ENCODE peak calls at places on chromosomes 16 and 17, in nine cellular contexts. One of them, this sample, is unnamed. For H3K4me1, the result is how much of the 10 kb centered on the place peaks cover.

GRCh38 chr17:7886227-7887037 is 2.2 kb upstream of the CHD3 start:
- DNase-seq in A549: peak
- DNase-seq in testis: peak
- DNase-seq in PC-3: peak
- DNase-seq in psoas muscle: no peak
- DNase-seq in effector memory CD4-positive, alpha-beta T cell: peak
- DNase-seq in H9: peak
- DNase-seq in CD8-positive, alpha-beta memory T cell: peak
- DNase-seq in small intestine: peak
- DNase-seq in this sample: peak

GRCh38 chr17:21170829-21171228 is 43.1 kb downstream of the TMEM11 start:
- DNase-seq in A549: no peak
- DNase-seq in testis: peak
- DNase-seq in PC-3: no peak
- DNase-seq in psoas muscle: no peak
- DNase-seq in effector memory CD4-positive, alpha-beta T cell: no peak
- DNase-seq in H9: no peak
- DNase-seq in CD8-positive, alpha-beta memory T cell: no peak
- DNase-seq in small intestine: no peak
- DNase-seq in this sample: no peak

GRCh38 chr17:2347805-2348685 is 10.7 kb downstream of the SGSM2 start:
- DNase-seq in A549: peak
- DNase-seq in testis: no peak
- DNase-seq in PC-3: peak
- DNase-seq in psoas muscle: peak
- DNase-seq in effector memory CD4-positive, alpha-beta T cell: no peak
- DNase-seq in H9: peak
- DNase-seq in CD8-positive, alpha-beta memory T cell: no peak
- DNase-seq in small intestine: peak
- DNase-seq in this sample: peak

GRCh38 chr17:44187131-44187899 is 543 bp downstream of the TMUB2 start:
- DNase-seq in A549: no peak
- DNase-seq in testis: no peak
- DNase-seq in PC-3: no peak
- DNase-seq in psoas muscle: no peak
- DNase-seq in effector memory CD4-positive, alpha-beta T cell: peak
- DNase-seq in H9: no peak
- DNase-seq in CD8-positive, alpha-beta memory T cell: no peak
- DNase-seq in small intestine: peak
- DNase-seq in this sample: no peak

GRCh38 chr16:4288148-4288921 is 15.5 kb upstream of the TFAP4 start:
- DNase-seq in A549: peak
- DNase-seq in testis: peak
- DNase-seq in PC-3: peak
- DNase-seq in psoas muscle: peak
- DNase-seq in effector memory CD4-positive, alpha-beta T cell: peak
- DNase-seq in H9: peak
- DNase-seq in CD8-positive, alpha-beta memory T cell: peak
- DNase-seq in small intestine: peak
- DNase-seq in this sample: peak

GRCh38 chr16:1137604-1138003 is 15.3 kb upstream of the CACNA1H start:
- DNase-seq in A549: no peak
- DNase-seq in testis: peak
- DNase-seq in PC-3: no peak
- DNase-seq in psoas muscle: no peak
- DNase-seq in effector memory CD4-positive, alpha-beta T cell: no peak
- DNase-seq in H9: no peak
- DNase-seq in CD8-positive, alpha-beta memory T cell: no peak
- DNase-seq in small intestine: no peak
- DNase-seq in this sample: no peak

GRCh38 chr16:69520800-69521602 is 44.8 kb upstream of the NFAT5 start:
- DNase-seq in A549: no peak
- DNase-seq in testis: no peak
- DNase-seq in PC-3: no peak
- DNase-seq in psoas muscle: no peak
- DNase-seq in effector memory CD4-positive, alpha-beta T cell: no peak
- DNase-seq in H9: no peak
- DNase-seq in CD8-positive, alpha-beta memory T cell: no peak
- DNase-seq in small intestine: no peak
- DNase-seq in this sample: no peak

GRCh38 chr17:66676421-66676820 is 158.5 kb upstream of the CACNG5 start:
- DNase-seq in A549: peak
- DNase-seq in testis: no peak
- DNase-seq in PC-3: peak
- DNase-seq in psoas muscle: peak
- DNase-seq in effector memory CD4-positive, alpha-beta T cell: no peak
- DNase-seq in H9: no peak
- DNase-seq in CD8-positive, alpha-beta memory T cell: no peak
- DNase-seq in small intestine: peak
- DNase-seq in this sample: peak

GRCh38 chr16:85231959-85232358 is 119.7 kb upstream of the CIBAR2 start:
- DNase-seq in A549: no peak
- DNase-seq in testis: peak
- DNase-seq in PC-3: no peak
- DNase-seq in psoas muscle: peak
- DNase-seq in effector memory CD4-positive, alpha-beta T cell: no peak
- DNase-seq in H9: no peak
- DNase-seq in CD8-positive, alpha-beta memory T cell: no peak
- DNase-seq in small intestine: no peak
- DNase-seq in this sample: no peak

GRCh38 chr16:85232369-85233142 is 120.3 kb upstream of the CIBAR2 start:
- DNase-seq in A549: no peak
- DNase-seq in testis: no peak
- DNase-seq in PC-3: no peak
- DNase-seq in psoas muscle: no peak
- DNase-seq in effector memory CD4-positive, alpha-beta T cell: no peak
- DNase-seq in H9: no peak
- DNase-seq in CD8-positive, alpha-beta memory T cell: no peak
- DNase-seq in small intestine: no peak
- DNase-seq in this sample: no peak

GRCh38 chr16:85233520-85233919 is 121.2 kb upstream of the CIBAR2 start:
- DNase-seq in A549: no peak
- DNase-seq in testis: no peak
- DNase-seq in PC-3: no peak
- DNase-seq in psoas muscle: no peak
- DNase-seq in effector memory CD4-positive, alpha-beta T cell: no peak
- DNase-seq in H9: no peak
- DNase-seq in CD8-positive, alpha-beta memory T cell: no peak
- DNase-seq in small intestine: no peak
- DNase-seq in this sample: no peak

GRCh38 chr16:85235988-85236831 is 123.9 kb upstream of the CIBAR2 start:
- DNase-seq in A549: no peak
- DNase-seq in testis: peak
- DNase-seq in PC-3: no peak
- DNase-seq in psoas muscle: no peak
- DNase-seq in effector memory CD4-positive, alpha-beta T cell: no peak
- DNase-seq in H9: no peak
- DNase-seq in CD8-positive, alpha-beta memory T cell: no peak
- DNase-seq in small intestine: no peak
- DNase-seq in this sample: no peak

DNA sequence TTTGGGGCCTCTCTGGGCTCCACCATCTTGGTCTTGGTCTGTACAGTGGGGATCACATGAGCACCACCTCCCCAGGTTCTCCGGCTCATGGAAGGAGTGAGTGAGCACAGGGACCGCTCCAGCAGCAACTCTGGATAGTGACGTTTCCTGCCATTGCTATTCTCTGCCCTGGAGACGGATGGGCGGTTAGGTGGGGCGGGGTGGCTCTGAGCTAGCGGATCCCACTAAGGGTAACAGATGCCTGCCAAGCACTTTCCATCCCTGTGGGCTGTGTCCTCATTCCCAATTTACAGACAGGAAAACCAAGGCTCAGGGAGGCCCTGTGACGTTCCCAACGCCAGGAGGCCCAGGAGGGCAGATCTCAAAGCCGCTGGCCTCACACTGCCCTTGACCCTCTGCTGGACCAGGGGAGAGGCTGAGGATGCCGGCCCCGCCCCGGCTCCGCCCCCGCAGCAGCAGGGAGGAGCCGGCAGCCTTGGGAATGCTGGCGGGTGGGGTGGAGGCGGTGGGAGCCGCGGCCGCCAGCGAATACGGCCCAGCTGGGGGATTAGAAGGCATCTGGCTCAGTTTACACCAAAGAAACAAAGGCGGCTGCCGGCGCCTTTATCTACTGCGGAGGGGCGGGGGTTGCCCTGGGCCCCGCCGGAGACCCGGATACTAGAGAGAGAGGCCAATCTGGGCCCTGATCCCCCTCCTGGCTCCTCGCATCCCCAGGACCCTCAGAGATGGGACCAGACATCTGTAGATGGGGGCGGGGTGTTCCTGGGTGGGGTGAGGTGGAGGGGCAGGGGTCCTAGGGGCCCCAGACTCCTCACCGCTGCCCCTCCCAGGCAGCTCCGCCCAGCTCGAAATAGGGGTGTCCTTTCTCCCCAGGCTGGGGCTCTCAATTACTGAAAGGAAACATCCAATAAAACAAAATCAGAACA is 122.3 kb upstream of the CIBAR2 start:
- DNase-seq in A549: peak
- DNase-seq in testis: peak
- DNase-seq in PC-3: no peak
- DNase-seq in psoas muscle: peak
- DNase-seq in effector memory CD4-positive, alpha-beta T cell: no peak
- DNase-seq in H9: peak
- DNase-seq in CD8-positive, alpha-beta memory T cell: no peak
- DNase-seq in small intestine: no peak
- DNase-seq in this sample: peak
- H3K4me1 ChIP-seq in A549: under half
- H3K4me1 ChIP-seq in testis: half or more
- H3K4me1 ChIP-seq in PC-3: under half
- H3K4me1 ChIP-seq in psoas muscle: under half
- H3K4me1 ChIP-seq in effector memory CD4-positive, alpha-beta T cell: under half
- H3K4me1 ChIP-seq in H9: under half
- H3K4me1 ChIP-seq in CD8-positive, alpha-beta memory T cell: under half
- H3K4me1 ChIP-seq in small intestine: under half
- H3K4me1 ChIP-seq in this sample: under half

GRCh38 chr16:25893332-25893731 is 201.6 kb downstream of the HS3ST4 start:
- DNase-seq in A549: no peak
- DNase-seq in testis: peak
- DNase-seq in PC-3: no peak
- DNase-seq in psoas muscle: no peak
- DNase-seq in effector memory CD4-positive, alpha-beta T cell: no peak
- DNase-seq in H9: no peak
- DNase-seq in CD8-positive, alpha-beta memory T cell: no peak
- DNase-seq in small intestine: no peak
- DNase-seq in this sample: no peak

GRCh38 chr16:25896412-25896811 is 204.7 kb downstream of the HS3ST4 start:
- DNase-seq in A549: no peak
- DNase-seq in testis: no peak
- DNase-seq in PC-3: no peak
- DNase-seq in psoas muscle: no peak
- DNase-seq in effector memory CD4-positive, alpha-beta T cell: no peak
- DNase-seq in H9: no peak
- DNase-seq in CD8-positive, alpha-beta memory T cell: no peak
- DNase-seq in small intestine: no peak
- DNase-seq in this sample: no peak

GRCh38 chr16:25895371-25895770 is 203.6 kb downstream of the HS3ST4 start:
- DNase-seq in A549: no peak
- DNase-seq in testis: no peak
- DNase-seq in PC-3: no peak
- DNase-seq in psoas muscle: no peak
- DNase-seq in effector memory CD4-positive, alpha-beta T cell: no peak
- DNase-seq in H9: no peak
- DNase-seq in CD8-positive, alpha-beta memory T cell: no peak
- DNase-seq in small intestine: no peak
- DNase-seq in this sample: no peak

GRCh38 chr16:25897677-25898076 is 205.9 kb downstream of the HS3ST4 start:
- DNase-seq in A549: no peak
- DNase-seq in testis: no peak
- DNase-seq in PC-3: no peak
- DNase-seq in psoas muscle: no peak
- DNase-seq in effector memory CD4-positive, alpha-beta T cell: no peak
- DNase-seq in H9: no peak
- DNase-seq in CD8-positive, alpha-beta memory T cell: no peak
- DNase-seq in small intestine: no peak
- DNase-seq in this sample: no peak
- H3K27ac ChIP-seq in A549: no peak
- H3K27ac ChIP-seq in testis: no peak
- H3K27ac ChIP-seq in PC-3: no peak
- H3K27ac ChIP-seq in psoas muscle: no peak
- H3K27ac ChIP-seq in effector memory CD4-positive, alpha-beta T cell: no peak
- H3K27ac ChIP-seq in H9: no peak
- H3K27ac ChIP-seq in CD8-positive, alpha-beta memory T cell: no peak
- H3K27ac ChIP-seq in small intestine: no peak
- H3K27ac ChIP-seq in this sample: no peak

GRCh38 chr16:85618509-85618908 is 5.4 kb downstream of the GSE1 start:
- DNase-seq in A549: no peak
- DNase-seq in testis: no peak
- DNase-seq in PC-3: no peak
- DNase-seq in psoas muscle: no peak
- DNase-seq in effector memory CD4-positive, alpha-beta T cell: no peak
- DNase-seq in H9: no peak
- DNase-seq in CD8-positive, alpha-beta memory T cell: no peak
- DNase-seq in small intestine: no peak
- DNase-seq in this sample: no peak

GRCh38 chr16:85615852-85616607 is 2.9 kb downstream of the GSE1 start:
- DNase-seq in A549: peak
- DNase-seq in testis: peak
- DNase-seq in PC-3: peak
- DNase-seq in psoas muscle: peak
- DNase-seq in effector memory CD4-positive, alpha-beta T cell: peak
- DNase-seq in H9: peak
- DNase-seq in CD8-positive, alpha-beta memory T cell: peak
- DNase-seq in small intestine: peak
- DNase-seq in this sample: peak

GRCh38 chr16:85619089-85619850 is 6.1 kb downstream of the GSE1 start:
- DNase-seq in A549: no peak
- DNase-seq in testis: no peak
- DNase-seq in PC-3: no peak
- DNase-seq in psoas muscle: no peak
- DNase-seq in effector memory CD4-positive, alpha-beta T cell: no peak
- DNase-seq in H9: no peak
- DNase-seq in CD8-positive, alpha-beta memory T cell: no peak
- DNase-seq in small intestine: no peak
- DNase-seq in this sample: no peak

GRCh38 chr16:85616608-85617311 is 3.6 kb downstream of the GSE1 start:
- DNase-seq in A549: no peak
- DNase-seq in testis: peak
- DNase-seq in PC-3: no peak
- DNase-seq in psoas muscle: peak
- DNase-seq in effector memory CD4-positive, alpha-beta T cell: no peak
- DNase-seq in H9: no peak
- DNase-seq in CD8-positive, alpha-beta memory T cell: no peak
- DNase-seq in small intestine: peak
- DNase-seq in this sample: no peak

GRCh38 chr16:85617948-85618347 is 4.8 kb downstream of the GSE1 start:
- DNase-seq in A549: no peak
- DNase-seq in testis: no peak
- DNase-seq in PC-3: peak
- DNase-seq in psoas muscle: no peak
- DNase-seq in effector memory CD4-positive, alpha-beta T cell: no peak
- DNase-seq in H9: no peak
- DNase-seq in CD8-positive, alpha-beta memory T cell: no peak
- DNase-seq in small intestine: no peak
- DNase-seq in this sample: no peak
- H3K4me1 ChIP-seq in A549: under half
- H3K4me1 ChIP-seq in testis: under half
- H3K4me1 ChIP-seq in PC-3: under half
- H3K4me1 ChIP-seq in psoas muscle: half or more
- H3K4me1 ChIP-seq in effector memory CD4-positive, alpha-beta T cell: under half
- H3K4me1 ChIP-seq in H9: under half
- H3K4me1 ChIP-seq in CD8-positive, alpha-beta memory T cell: under half
- H3K4me1 ChIP-seq in small intestine: under half
- H3K4me1 ChIP-seq in this sample: under half

GRCh38 chr17:77304051-77304745 is 163.4 kb downstream of the SEC14L1 start:
- DNase-seq in A549: no peak
- DNase-seq in testis: no peak
- DNase-seq in PC-3: no peak
- DNase-seq in psoas muscle: no peak
- DNase-seq in effector memory CD4-positive, alpha-beta T cell: no peak
- DNase-seq in H9: no peak
- DNase-seq in CD8-positive, alpha-beta memory T cell: no peak
- DNase-seq in small intestine: no peak
- DNase-seq in this sample: no peak

GRCh38 chr17:77306048-77306789 is 165.4 kb downstream of the SEC14L1 start:
- DNase-seq in A549: no peak
- DNase-seq in testis: no peak
- DNase-seq in PC-3: no peak
- DNase-seq in psoas muscle: no peak
- DNase-seq in effector memory CD4-positive, alpha-beta T cell: no peak
- DNase-seq in H9: no peak
- DNase-seq in CD8-positive, alpha-beta memory T cell: no peak
- DNase-seq in small intestine: no peak
- DNase-seq in this sample: no peak

GRCh38 chr17:77306790-77307478 is 166.2 kb downstream of the SEC14L1 start:
- DNase-seq in A549: no peak
- DNase-seq in testis: no peak
- DNase-seq in PC-3: no peak
- DNase-seq in psoas muscle: no peak
- DNase-seq in effector memory CD4-positive, alpha-beta T cell: no peak
- DNase-seq in H9: no peak
- DNase-seq in CD8-positive, alpha-beta memory T cell: no peak
- DNase-seq in small intestine: peak
- DNase-seq in this sample: no peak

GRCh38 chr17:77303620-77304019 is 162.9 kb downstream of the SEC14L1 start:
- DNase-seq in A549: no peak
- DNase-seq in testis: no peak
- DNase-seq in PC-3: no peak
- DNase-seq in psoas muscle: no peak
- DNase-seq in effector memory CD4-positive, alpha-beta T cell: no peak
- DNase-seq in H9: no peak
- DNase-seq in CD8-positive, alpha-beta memory T cell: no peak
- DNase-seq in small intestine: no peak
- DNase-seq in this sample: no peak

GRCh38 chr17:77304746-77305473 is 164.1 kb downstream of the SEC14L1 start:
- DNase-seq in A549: no peak
- DNase-seq in testis: no peak
- DNase-seq in PC-3: no peak
- DNase-seq in psoas muscle: no peak
- DNase-seq in effector memory CD4-positive, alpha-beta T cell: no peak
- DNase-seq in H9: no peak
- DNase-seq in CD8-positive, alpha-beta memory T cell: no peak
- DNase-seq in small intestine: peak
- DNase-seq in this sample: no peak
- H3K27ac ChIP-seq in A549: peak
- H3K27ac ChIP-seq in testis: no peak
- H3K27ac ChIP-seq in PC-3: no peak
- H3K27ac ChIP-seq in psoas muscle: no peak
- H3K27ac ChIP-seq in effector memory CD4-positive, alpha-beta T cell: no peak
- H3K27ac ChIP-seq in H9: no peak
- H3K27ac ChIP-seq in CD8-positive, alpha-beta memory T cell: no peak
- H3K27ac ChIP-seq in small intestine: no peak
- H3K27ac ChIP-seq in this sample: no peak

This sample was measured in PC-9.